ENCODE peak calls at places on chromosomes 13 and 19, in six cellular contexts. One of them, this sample, is unnamed. For H3K4me1, the result is how much of the 10 kb centered on the place peaks cover.

GRCh38 chr19:10965398-10965797 is 4.6 kb downstream of the SMARCA4 start:
- DNase-seq in ovary: no peak
- DNase-seq in endothelial cell of umbilical vein: no peak
- DNase-seq in A549: no peak
- DNase-seq in thoracic aorta: no peak
- DNase-seq in transverse colon: no peak
- DNase-seq in this sample: no peak

GRCh38 chr19:55528030-55528801 is 8.7 kb downstream of the SBK2 start:
- DNase-seq in ovary: no peak
- DNase-seq in endothelial cell of umbilical vein: no peak
- DNase-seq in A549: no peak
- DNase-seq in thoracic aorta: no peak
- DNase-seq in transverse colon: no peak
- DNase-seq in this sample: no peak

GRCh38 chr13:26679945-26680516 is 80.6 kb downstream of the GPR12 start:
- DNase-seq in ovary: no peak
- DNase-seq in endothelial cell of umbilical vein: no peak
- DNase-seq in A549: no peak
- DNase-seq in thoracic aorta: no peak
- DNase-seq in transverse colon: no peak
- DNase-seq in this sample: peak

GRCh38 chr19:17394891-17395415 is 957 bp upstream of the CCDC194 start:
- DNase-seq in ovary: peak
- DNase-seq in endothelial cell of umbilical vein: peak
- DNase-seq in A549: peak
- DNase-seq in thoracic aorta: no peak
- DNase-seq in transverse colon: peak
- DNase-seq in this sample: peak

GRCh38 chr13:73984201-73984600 is 150.0 kb downstream of the KLF12 start:
- DNase-seq in ovary: no peak
- DNase-seq in endothelial cell of umbilical vein: no peak
- DNase-seq in A549: no peak
- DNase-seq in thoracic aorta: no peak
- DNase-seq in transverse colon: no peak
- DNase-seq in this sample: no peak

GRCh38 chr13:91346848-91347211 is 657 bp upstream of the MIR17HG start:
- DNase-seq in ovary: peak
- DNase-seq in endothelial cell of umbilical vein: peak
- DNase-seq in A549: no peak
- DNase-seq in thoracic aorta: no peak
- DNase-seq in transverse colon: peak
- DNase-seq in this sample: no peak

GRCh38 chr19:46256855-46257254 is 27.3 kb downstream of the IGFL1 start:
- DNase-seq in ovary: no peak
- DNase-seq in endothelial cell of umbilical vein: no peak
- DNase-seq in A549: no peak
- DNase-seq in thoracic aorta: no peak
- DNase-seq in transverse colon: no peak
- DNase-seq in this sample: no peak

GRCh38 chr13:24644051-24644450 is 36.2 kb upstream of the ATP12A start:
- DNase-seq in ovary: no peak
- DNase-seq in endothelial cell of umbilical vein: no peak
- DNase-seq in A549: no peak
- DNase-seq in thoracic aorta: no peak
- DNase-seq in transverse colon: no peak
- DNase-seq in this sample: peak

GRCh38 chr19:47755762-47756626 is 10.6 kb downstream of the NOP53 start:
- DNase-seq in ovary: no peak
- DNase-seq in endothelial cell of umbilical vein: no peak
- DNase-seq in A549: no peak
- DNase-seq in thoracic aorta: no peak
- DNase-seq in transverse colon: no peak
- DNase-seq in this sample: no peak

GRCh38 chr13:35865341-35866240 is 265.6 kb downstream of the DCLK1 start:
- DNase-seq in ovary: no peak
- DNase-seq in endothelial cell of umbilical vein: no peak
- DNase-seq in A549: no peak
- DNase-seq in thoracic aorta: no peak
- DNase-seq in transverse colon: no peak
- DNase-seq in this sample: no peak

GRCh38 chr19:35253316-35254286 is 4.8 kb downstream of the LSR start:
- DNase-seq in ovary: no peak
- DNase-seq in endothelial cell of umbilical vein: no peak
- DNase-seq in A549: no peak
- DNase-seq in thoracic aorta: no peak
- DNase-seq in transverse colon: no peak
- DNase-seq in this sample: peak

GRCh38 chr13:24004971-24005370 is 107.7 kb upstream of the C1QTNF9B start:
- DNase-seq in ovary: no peak
- DNase-seq in endothelial cell of umbilical vein: no peak
- DNase-seq in A549: no peak
- DNase-seq in thoracic aorta: no peak
- DNase-seq in transverse colon: no peak
- DNase-seq in this sample: no peak

GRCh38 chr13:44364601-44365000 is 9.0 kb upstream of the SERP2 start:
- DNase-seq in ovary: no peak
- DNase-seq in endothelial cell of umbilical vein: peak
- DNase-seq in A549: no peak
- DNase-seq in thoracic aorta: no peak
- DNase-seq in transverse colon: no peak
- DNase-seq in this sample: no peak

GRCh38 chr19:45621976-45622503 is 17.2 kb downstream of the EML2 start:
- DNase-seq in ovary: no peak
- DNase-seq in endothelial cell of umbilical vein: no peak
- DNase-seq in A549: no peak
- DNase-seq in thoracic aorta: no peak
- DNase-seq in transverse colon: no peak
- DNase-seq in this sample: no peak

GRCh38 chr19:38392707-38393308 is 4.3 kb downstream of the SPRED3 start:
- DNase-seq in ovary: no peak
- DNase-seq in endothelial cell of umbilical vein: no peak
- DNase-seq in A549: peak
- DNase-seq in thoracic aorta: no peak
- DNase-seq in transverse colon: no peak
- DNase-seq in this sample: no peak

GRCh38 chr19:6056801-6057650 is 53.3 kb downstream of the RFX2 start:
- DNase-seq in ovary: peak
- DNase-seq in endothelial cell of umbilical vein: peak
- DNase-seq in A549: peak
- DNase-seq in thoracic aorta: peak
- DNase-seq in transverse colon: peak
- DNase-seq in this sample: peak

GRCh38 chr13:98648141-98648540 is 71.2 kb upstream of the STK24 start:
- DNase-seq in ovary: no peak
- DNase-seq in endothelial cell of umbilical vein: no peak
- DNase-seq in A549: no peak
- DNase-seq in thoracic aorta: no peak
- DNase-seq in transverse colon: peak
- DNase-seq in this sample: no peak

GRCh38 chr19:17718988-17719711 is at the start of gene MAP1S:
- DNase-seq in ovary: peak
- DNase-seq in endothelial cell of umbilical vein: peak
- DNase-seq in A549: peak
- DNase-seq in thoracic aorta: no peak
- DNase-seq in transverse colon: peak
- DNase-seq in this sample: peak

GRCh38 chr13:60062502-60062901 is 101.2 kb downstream of the DIAPH3 start:
- DNase-seq in ovary: no peak
- DNase-seq in endothelial cell of umbilical vein: no peak
- DNase-seq in A549: no peak
- DNase-seq in thoracic aorta: no peak
- DNase-seq in transverse colon: no peak
- DNase-seq in this sample: no peak

GRCh38 chr13:94967183-94968039 is 255.1 kb upstream of the SOX21 start:
- DNase-seq in ovary: no peak
- DNase-seq in endothelial cell of umbilical vein: peak
- DNase-seq in A549: peak
- DNase-seq in thoracic aorta: no peak
- DNase-seq in transverse colon: no peak
- DNase-seq in this sample: peak

GRCh38 chr19:12796146-12797071 is 5.1 kb downstream of the JUNB start:
- DNase-seq in ovary: peak
- DNase-seq in endothelial cell of umbilical vein: peak
- DNase-seq in A549: no peak
- DNase-seq in thoracic aorta: no peak
- DNase-seq in transverse colon: peak
- DNase-seq in this sample: peak

GRCh38 chr19:18091217-18091608 is 4.5 kb upstream of the IL12RB1 start:
- DNase-seq in ovary: no peak
- DNase-seq in endothelial cell of umbilical vein: no peak
- DNase-seq in A549: no peak
- DNase-seq in thoracic aorta: no peak
- DNase-seq in transverse colon: peak
- DNase-seq in this sample: no peak

GRCh38 chr19:954272-954671 is 28.4 kb downstream of the ARID3A start:
- DNase-seq in ovary: no peak
- DNase-seq in endothelial cell of umbilical vein: no peak
- DNase-seq in A549: no peak
- DNase-seq in thoracic aorta: no peak
- DNase-seq in transverse colon: no peak
- DNase-seq in this sample: no peak

GRCh38 chr19:952680-953500 is 27.1 kb downstream of the ARID3A start:
- DNase-seq in ovary: no peak
- DNase-seq in endothelial cell of umbilical vein: no peak
- DNase-seq in A549: no peak
- DNase-seq in thoracic aorta: no peak
- DNase-seq in transverse colon: peak
- DNase-seq in this sample: no peak

GRCh38 chr19:950352-951066 is 24.7 kb downstream of the ARID3A start:
- DNase-seq in ovary: no peak
- DNase-seq in endothelial cell of umbilical vein: no peak
- DNase-seq in A549: no peak
- DNase-seq in thoracic aorta: no peak
- DNase-seq in transverse colon: no peak
- DNase-seq in this sample: no peak

GRCh38 chr19:953501-954271 is 27.9 kb downstream of the ARID3A start:
- DNase-seq in ovary: no peak
- DNase-seq in endothelial cell of umbilical vein: no peak
- DNase-seq in A549: no peak
- DNase-seq in thoracic aorta: no peak
- DNase-seq in transverse colon: no peak
- DNase-seq in this sample: no peak

GRCh38 chr19:952049-952679 is 26.3 kb downstream of the ARID3A start:
- DNase-seq in ovary: no peak
- DNase-seq in endothelial cell of umbilical vein: no peak
- DNase-seq in A549: no peak
- DNase-seq in thoracic aorta: no peak
- DNase-seq in transverse colon: no peak
- DNase-seq in this sample: no peak
- H3K4me1 ChIP-seq in ovary: under half
- H3K4me1 ChIP-seq in endothelial cell of umbilical vein: under half
- H3K4me1 ChIP-seq in A549: under half
- H3K4me1 ChIP-seq in thoracic aorta: under half
- H3K4me1 ChIP-seq in transverse colon: under half
- H3K4me1 ChIP-seq in this sample: under half

DNA sequence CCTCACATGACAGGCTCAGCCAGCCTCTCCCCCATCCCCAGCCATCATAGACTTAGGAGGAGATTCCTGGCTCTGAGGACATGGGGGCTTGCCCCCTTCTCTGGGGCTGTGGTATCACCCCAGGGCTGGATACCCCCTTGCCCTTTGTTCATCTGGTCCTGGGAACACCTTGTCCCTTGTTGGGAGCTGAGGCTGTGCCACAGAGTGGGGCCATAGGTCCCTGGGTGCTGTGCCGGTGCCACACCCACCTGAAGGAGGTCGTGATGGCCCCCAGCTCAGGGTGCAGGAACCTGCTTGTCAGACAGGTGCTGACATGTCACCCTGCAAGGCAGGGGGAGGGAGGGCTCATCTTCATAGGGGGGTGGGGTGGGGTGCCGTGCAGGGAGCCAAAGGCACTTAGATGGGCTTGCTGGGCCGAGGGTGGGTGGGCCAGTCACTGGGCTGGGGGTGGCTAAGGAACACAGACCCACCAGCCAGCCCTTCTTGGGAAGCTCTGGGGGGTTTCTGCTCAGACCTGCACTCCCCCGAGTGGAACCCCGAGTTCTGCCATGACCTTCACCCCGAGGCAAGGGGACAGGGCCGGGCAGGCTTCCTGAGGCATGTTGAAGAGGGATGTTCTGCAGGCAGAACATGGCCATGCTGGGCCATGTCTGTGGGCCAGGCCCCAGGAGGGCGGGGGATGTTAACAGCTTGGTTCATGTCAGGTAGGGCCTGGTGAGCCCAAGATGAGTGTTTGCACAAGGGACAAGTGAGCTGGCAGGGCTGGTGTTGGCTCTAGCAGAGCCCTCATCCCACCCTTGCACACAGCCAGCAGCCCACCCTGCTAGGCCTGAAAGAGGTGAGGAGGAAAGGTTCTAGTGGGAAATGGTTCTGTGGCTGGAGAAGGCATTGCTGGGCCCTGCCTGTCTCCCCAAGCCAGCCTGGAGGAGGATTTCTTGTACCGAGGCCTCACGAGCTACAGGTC is 28.0 kb downstream of the TSSK6 start:
- DNase-seq in ovary: no peak
- DNase-seq in endothelial cell of umbilical vein: no peak
- DNase-seq in A549: no peak
- DNase-seq in thoracic aorta: no peak
- DNase-seq in transverse colon: no peak
- DNase-seq in this sample: no peak
- H3K4me1 ChIP-seq in ovary: under half
- H3K4me1 ChIP-seq in endothelial cell of umbilical vein: under half
- H3K4me1 ChIP-seq in A549: under half
- H3K4me1 ChIP-seq in thoracic aorta: under half
- H3K4me1 ChIP-seq in transverse colon: under half
- H3K4me1 ChIP-seq in this sample: under half

GRCh38 chr13:112759834-112760233 is 70.0 kb downstream of the ATP11A start:
- DNase-seq in ovary: no peak
- DNase-seq in endothelial cell of umbilical vein: peak
- DNase-seq in A549: no peak
- DNase-seq in thoracic aorta: no peak
- DNase-seq in transverse colon: no peak
- DNase-seq in this sample: no peak

GRCh38 chr13:112760931-112761330 is 71.1 kb downstream of the ATP11A start:
- DNase-seq in ovary: no peak
- DNase-seq in endothelial cell of umbilical vein: no peak
- DNase-seq in A549: no peak
- DNase-seq in thoracic aorta: no peak
- DNase-seq in transverse colon: no peak
- DNase-seq in this sample: no peak

GRCh38 chr13:112761701-112762689 is 72.2 kb downstream of the ATP11A start:
- DNase-seq in ovary: no peak
- DNase-seq in endothelial cell of umbilical vein: no peak
- DNase-seq in A549: no peak
- DNase-seq in thoracic aorta: no peak
- DNase-seq in transverse colon: no peak
- DNase-seq in this sample: no peak

GRCh38 chr13:112759053-112759452 is 69.2 kb downstream of the ATP11A start:
- DNase-seq in ovary: no peak
- DNase-seq in endothelial cell of umbilical vein: no peak
- DNase-seq in A549: no peak
- DNase-seq in thoracic aorta: no peak
- DNase-seq in transverse colon: no peak
- DNase-seq in this sample: no peak

GRCh38 chr13:112760440-112760839 is 70.6 kb downstream of the ATP11A start:
- DNase-seq in ovary: no peak
- DNase-seq in endothelial cell of umbilical vein: peak
- DNase-seq in A549: no peak
- DNase-seq in thoracic aorta: no peak
- DNase-seq in transverse colon: no peak
- DNase-seq in this sample: no peak
- H3K4me1 ChIP-seq in ovary: under half
- H3K4me1 ChIP-seq in endothelial cell of umbilical vein: under half
- H3K4me1 ChIP-seq in A549: under half
- H3K4me1 ChIP-seq in thoracic aorta: under half
- H3K4me1 ChIP-seq in transverse colon: under half
- H3K4me1 ChIP-seq in this sample: under half

GRCh38 chr19:633068-633785 is at the start of gene POLRMT:
- DNase-seq in ovary: peak
- DNase-seq in endothelial cell of umbilical vein: peak
- DNase-seq in A549: peak
- DNase-seq in thoracic aorta: peak
- DNase-seq in transverse colon: peak
- DNase-seq in this sample: peak
- H3K4me1 ChIP-seq in ovary: under half
- H3K4me1 ChIP-seq in endothelial cell of umbilical vein: under half
- H3K4me1 ChIP-seq in A549: under half
- H3K4me1 ChIP-seq in thoracic aorta: under half
- H3K4me1 ChIP-seq in transverse colon: under half
- H3K4me1 ChIP-seq in this sample: under half

This sample was measured in A673.